ENCODE peak calls at places on chromosomes 5 and 9, in four cellular contexts. X, C, Y and P are unnamed samples. For H3K4me1, the result is how much of the 10 kb centered on the place peaks cover.

GRCh38 chr9:16246785-16247184 is 623.7 kb downstream of the BNC2 start:
- DNase-seq in X (no peak), C (no peak), Y (no peak), P (no peak)

GRCh38 chr9:131609116-131609830 is 64.0 kb downstream of the PRRT1B start:
- DNase-seq in X (no peak), C (no peak), Y (no peak), P (no peak)

GRCh38 chr9:137053944-137054931 is at the start of gene ENTPD2:
- DNase-seq in X (no peak), C (peak), Y (no peak), P (no peak)

GRCh38 chr9:70229579-70229978 is 29.2 kb upstream of the SMC5 start:
- DNase-seq in X (no peak), C (no peak), Y (no peak), P (no peak)

GRCh38 chr5:15500326-15500958 is 462 bp downstream of the FBXL7 start:
- DNase-seq in X (no peak), C (no peak), Y (no peak), P (peak)

GRCh38 chr5:44870430-44870829 is 61.7 kb downstream of the MRPS30 start:
- DNase-seq in X (no peak), C (no peak), Y (no peak), P (no peak)

GRCh38 chr5:126755593-126755992 is 21.3 kb upstream of the LMNB1 start:
- DNase-seq in X (no peak), C (no peak), Y (no peak), P (no peak)

GRCh38 chr9:109474170-109474569 is 23.9 kb downstream of the PTPN3 start:
- DNase-seq in X (no peak), C (no peak), Y (no peak), P (no peak)

GRCh38 chr9:83473488-83473971 is 64.7 kb downstream of the FRMD3 start:
- DNase-seq in X (no peak), C (no peak), Y (no peak), P (no peak)

GRCh38 chr9:114791736-114792135 is 14.1 kb downstream of the TNFSF15 start:
- DNase-seq in X (no peak), C (no peak), Y (no peak), P (no peak)

GRCh38 chr5:174720612-174721521 is 3.5 kb upstream of the MSX2 start:
- DNase-seq in X (no peak), C (no peak), Y (no peak), P (no peak)

GRCh38 chr5:141192110-141192725 is at the start of gene PCDHB10:
- DNase-seq in X (no peak), C (no peak), Y (no peak), P (no peak)

GRCh38 chr9:120534266-120534665 is 45.7 kb downstream of the CDK5RAP2 start:
- DNase-seq in X (no peak), C (no peak), Y (no peak), P (no peak)

GRCh38 chr9:25716220-25716872 is 38.1 kb upstream of the TUSC1 start:
- DNase-seq in X (peak), C (peak), Y (peak), P (peak)

GRCh38 chr5:79956173-79956670 is 34.8 kb downstream of the MTX3 start:
- DNase-seq in X (no peak), C (no peak), Y (no peak), P (no peak)

GRCh38 chr5:75992677-75993582 is 90.3 kb upstream of the SV2C start:
- DNase-seq in X (no peak), C (no peak), Y (no peak), P (no peak)

GRCh38 chr5:1021136-1021968 is 12.8 kb downstream of the NKD2 start:
- DNase-seq in X (no peak), C (no peak), Y (no peak), P (peak)

GRCh38 chr5:173973614-173973969 is 15.4 kb upstream of the C5orf47 start:
- DNase-seq in X (no peak), C (peak), Y (no peak), P (no peak)

GRCh38 chr5:160472482-160472881 is 50.8 kb downstream of the PTTG1 start:
- DNase-seq in X (no peak), C (no peak), Y (no peak), P (no peak)

GRCh38 chr5:123487298-123487697 is 24.7 kb upstream of the CSNK1G3 start:
- DNase-seq in X (no peak), C (no peak), Y (no peak), P (no peak)

GRCh38 chr9:18299449-18299848 is 174.5 kb upstream of the ADAMTSL1 start:
- DNase-seq in X (no peak), C (no peak), Y (no peak), P (no peak)

GRCh38 chr5:118863345-118863744 is 125.0 kb downstream of the DTWD2 start:
- DNase-seq in X (no peak), C (no peak), Y (no peak), P (no peak)

GRCh38 chr9:93091453-93092081 is 4.5 kb upstream of the CARD19 start:
- DNase-seq in X (no peak), C (peak), Y (peak), P (peak)

GRCh38 chr5:81140942-81141341 is 92.2 kb upstream of the CKMT2 start:
- DNase-seq in X (no peak), C (no peak), Y (no peak), P (no peak)

GRCh38 chr5:107058239-107058638 is 612.5 kb downstream of the EFNA5 start:
- DNase-seq in X (no peak), C (no peak), Y (no peak), P (no peak)

GRCh38 chr5:71695561-71695960 is 23.5 kb upstream of the CARTPT start:
- DNase-seq in X (no peak), C (no peak), Y (no peak), P (no peak)

GRCh38 chr5:125408582-125409069 is 662.2 kb upstream of the ZNF608 start:
- DNase-seq in X (no peak), C (no peak), Y (no peak), P (no peak)

GRCh38 chr9:137164370-137165249 is 5.2 kb downstream of the LRRC26 start:
- DNase-seq in X (no peak), C (no peak), Y (no peak), P (no peak)

GRCh38 chr5:55920784-55921183 is 69.6 kb downstream of the IL31RA start:
- DNase-seq in X (no peak), C (no peak), Y (no peak), P (no peak)

GRCh38 chr5:122498163-122498562 is 186.1 kb downstream of the SNCAIP start:
- DNase-seq in X (peak), C (no peak), Y (no peak), P (no peak)

GRCh38 chr9:1071730-1072129 is 21.6 kb downstream of the DMRT2 start:
- DNase-seq in X (no peak), C (peak), Y (no peak), P (no peak)

GRCh38 chr5:139765409-139766217 is 30.0 kb upstream of the PSD2 start:
- DNase-seq in X (no peak), C (peak), Y (peak), P (peak)

GRCh38 chr5:82100303-82101077 is 128.7 kb downstream of the ATG10 start:
- DNase-seq in X (no peak), C (no peak), Y (no peak), P (no peak)

GRCh38 chr9:82284758-82285157 is 296.2 kb downstream of the SPATA31D1 start:
- DNase-seq in X (no peak), C (no peak), Y (no peak), P (no peak)

GRCh38 chr9:115172105-115172504 is 54.1 kb upstream of the TNC start:
- DNase-seq in X (no peak), C (no peak), Y (no peak), P (no peak)

DNA sequence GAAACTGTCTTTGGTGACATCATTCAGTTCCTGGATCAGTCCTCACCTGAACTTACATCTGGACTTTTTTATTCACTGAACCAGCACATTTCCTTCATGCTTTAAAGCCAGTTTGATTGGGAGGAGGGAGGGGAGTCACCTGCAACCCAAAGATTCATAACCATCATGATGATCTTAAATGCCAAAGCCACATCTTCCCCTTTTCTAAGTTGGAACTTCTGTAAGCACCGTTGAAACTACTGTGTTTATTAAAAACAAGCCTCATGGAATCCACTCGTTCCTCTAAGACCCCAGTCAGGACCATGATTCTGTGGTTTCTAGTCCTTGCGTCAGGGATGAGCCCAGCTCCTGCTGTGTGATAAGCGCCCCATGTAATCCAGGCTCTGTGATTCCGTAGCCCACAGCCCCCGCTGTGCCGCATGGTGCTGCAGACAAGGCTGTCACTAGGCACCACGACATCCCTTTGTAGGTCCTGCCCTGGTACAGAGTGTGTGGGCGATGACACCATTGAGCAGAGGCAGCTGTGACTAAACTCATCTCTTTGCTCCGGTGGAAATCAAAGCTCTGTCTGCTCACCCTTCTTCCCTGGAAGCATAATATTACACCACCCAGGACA is 131.8 kb upstream of the FSTL4 start:
- DNase-seq in X (no peak), C (no peak), Y (no peak), P (no peak)
- H3K4me1 ChIP-seq in X (under half), C (under half), Y (under half), P (under half)

GRCh38 chr5:96933764-96934163 is 2.1 kb upstream of the LNPEP start:
- DNase-seq in X (no peak), C (no peak), Y (no peak), P (no peak)
- H3K4me3 ChIP-seq in X (no peak), C (peak), Y (peak), P (peak)

GRCh38 chr9:95504053-95504963 is 12.5 kb downstream of the PTCH1 start:
- DNase-seq in X (no peak), C (peak), Y (no peak), P (no peak)

GRCh38 chr9:95506692-95507455 is 9.9 kb downstream of the PTCH1 start:
- DNase-seq in X (no peak), C (peak), Y (no peak), P (peak)

GRCh38 chr9:95505072-95505471 is 11.7 kb downstream of the PTCH1 start:
- DNase-seq in X (no peak), C (no peak), Y (no peak), P (no peak)

GRCh38 chr9:95506438-95506691 is 10.4 kb downstream of the PTCH1 start:
- DNase-seq in X (no peak), C (no peak), Y (no peak), P (no peak)

GRCh38 chr9:95505676-95506437 is 10.9 kb downstream of the PTCH1 start:
- DNase-seq in X (no peak), C (no peak), Y (no peak), P (no peak)
- TF ChIP-seq POLR2AphosphoS5 in X (no peak), C (peak), Y (no peak), P (peak)

GRCh38 chr9:127753556-127753955 is 18.5 kb upstream of the TOR2A start:
- DNase-seq in X (no peak), C (no peak), Y (no peak), P (no peak)
- H3K4me1 ChIP-seq in X (under half), C (under half), Y (under half), P (under half)

DNA sequence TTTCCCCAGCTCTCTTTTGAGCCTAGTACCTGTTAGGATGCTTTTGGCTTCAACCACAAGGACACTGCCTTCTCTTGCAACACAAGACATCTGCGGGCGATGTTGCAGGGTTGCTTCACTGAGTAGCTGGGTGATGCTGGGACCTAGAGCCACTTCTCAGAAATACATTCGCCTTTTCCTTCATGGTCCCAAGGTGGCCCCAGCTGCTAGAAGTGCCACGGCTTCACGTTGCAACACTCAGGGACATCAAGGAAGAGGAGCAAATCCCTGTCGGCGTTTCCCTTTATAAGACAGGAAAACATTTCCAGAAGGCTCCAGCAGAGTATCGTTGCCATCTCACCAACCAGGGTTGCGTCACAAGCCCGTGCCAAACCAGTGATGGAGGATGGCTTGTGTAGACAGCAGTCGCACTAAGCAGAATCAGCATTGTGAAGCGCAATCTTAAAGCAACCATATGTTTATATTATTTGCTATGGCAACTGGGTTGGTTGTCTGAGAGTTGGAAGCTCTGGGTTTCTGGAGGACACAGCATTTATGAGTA is 62.7 kb downstream of the ANKRD33B start:
- DNase-seq in X (no peak), C (peak), Y (no peak), P (no peak)
- H3K4me3 ChIP-seq in X (no peak), C (no peak), Y (no peak), P (no peak)